ENCODE peak calls at places on chromosome 2, in ten cellular contexts. W is hippocampal formation, B is T-cell, S is AG09319, X is ELR, U is DMS153, R is kidney epithelial cell, Z is lung microvascular endothelial cell, G is neural crest cell, C is brain microvascular endothelial cell. E is an unnamed sample.

GRCh38 chr2:54708584-54709340 is 14.7 kb upstream of the EML6 start:
- DNase-seq in C (no peak), G (no peak), S (no peak), B (peak; percentile 17), R (no peak), X (no peak), U (no peak), Z (peak; percentile 33), W (no peak), E (no peak)

GRCh38 chr2:40584432-40584831 is 132.5 kb upstream of the SLC8A1 start:
- DNase-seq in X (peak; percentile 78), R (no peak), C (peak; percentile 24), B (no peak), Z (no peak), U (no peak), G (no peak), S (no peak), W (no peak), E (no peak)

GRCh38 chr2:232892843-232893242 is 22.8 kb downstream of the SNORC start:
- DNase-seq in C (no peak), G (no peak), U (no peak), S (no peak), B (no peak), Z (no peak), X (no peak), W (no peak), R (no peak), E (no peak)

GRCh38 chr2:239978381-239978780 is 46.8 kb downstream of the NDUFA10 start:
- DNase-seq in U (no peak), W (no peak), G (no peak), C (peak; percentile 51), X (peak; percentile 8), B (no peak), S (peak; percentile 56), Z (no peak), R (no peak), E (no peak)

GRCh38 chr2:240885980-240886565 is 9.9 kb downstream of the MAB21L4 start:
- DNase-seq in C (no peak), R (no peak), Z (no peak), S (no peak), U (no peak), B (no peak), X (no peak), W (no peak), G (no peak), E (no peak)

GRCh38 chr2:101340141-101340541 is 31.6 kb upstream of the RNF149 start:
- DNase-seq in W (no peak), R (no peak), X (peak; percentile 26), G (no peak), U (no peak), S (no peak), Z (no peak), B (no peak), C (no peak), E (no peak)

GRCh38 chr2:236871500-236872001 is 214.1 kb upstream of the COPS8 start:
- DNase-seq in S (peak; percentile 91), W (peak; percentile 6), R (peak; percentile 86), C (peak; percentile 87), U (peak; percentile 90), Z (peak; percentile 84), X (peak; percentile 96), B (peak; percentile 21), G (no peak), E (no peak)

GRCh38 chr2:65072181-65072970 is 16.2 kb downstream of the CEP68 start:
- DNase-seq in Z (no peak), G (no peak), S (no peak), B (no peak), W (no peak), R (no peak), U (no peak), X (no peak), C (no peak), E (no peak)

GRCh38 chr2:134142903-134143302 is 111.0 kb upstream of the MGAT5 start:
- DNase-seq in U (no peak), G (no peak), C (peak; percentile 43), Z (peak; percentile 62), W (no peak), X (peak; percentile 87), S (no peak), B (no peak), R (no peak), E (no peak)

E was measured in DND-41.